ENCODE peak calls at places on chromosome 10, in five cellular contexts. J, M, L, Y and S are unnamed samples.

GRCh38 chr10:5143137-5143536 is 41.8 kb downstream of the AKR1C8 start:
- DNase-seq in J (no peak), M (no peak), L (no peak), Y (no peak), S (no peak)

GRCh38 chr10:132257271-132257670 is 50.5 kb downstream of the STK32C start:
- DNase-seq in J (no peak), M (no peak), L (peak; percentile 27), Y (no peak), S (no peak)

GRCh38 chr10:84388148-84388547 is 59.8 kb downstream of the CCSER2 start:
- DNase-seq in J (no peak), M (no peak), L (no peak), Y (no peak), S (no peak)

GRCh38 chr10:21363087-21363752 is 162.3 kb downstream of the SKIDA1 start:
- DNase-seq in J (no peak), M (no peak), L (no peak), Y (no peak), S (no peak)

GRCh38 chr10:96688789-96689188 is 31.5 kb downstream of the PIK3AP1 start:
- DNase-seq in J (no peak), M (no peak), L (no peak), Y (no peak), S (no peak)

GRCh38 chr10:129446182-129446581 is 20.9 kb upstream of the MGMT start:
- DNase-seq in J (peak; percentile 61), M (no peak), L (no peak), Y (no peak), S (no peak)

GRCh38 chr10:132878730-132879407 is 63.5 kb downstream of the CFAP46 start:
- DNase-seq in J (peak; percentile 62), M (no peak), L (peak; percentile 10), Y (no peak), S (no peak)

GRCh38 chr10:108597031-108597430 is 1326.3 kb downstream of the XPNPEP1 start:
- DNase-seq in J (no peak), M (no peak), L (no peak), Y (no peak), S (no peak)

GRCh38 chr10:119658274-119658673 is 7.1 kb downstream of the BAG3 start:
- DNase-seq in J (peak; percentile 37), M (no peak), L (no peak), Y (peak; percentile 95), S (peak; percentile 59)

GRCh38 chr10:32530231-32530630 is 84.3 kb downstream of the CCDC7 start:
- DNase-seq in J (no peak), M (no peak), L (no peak), Y (no peak), S (no peak)

GRCh38 chr10:5094265-5095205 is at the start of gene AKR1C3:
- DNase-seq in J (peak; percentile 66), M (no peak), L (peak; percentile 31), Y (peak; percentile 82), S (no peak)

GRCh38 chr10:131141207-131141606 is 170.3 kb downstream of the TCERG1L start:
- DNase-seq in J (no peak), M (no peak), L (no peak), Y (no peak), S (no peak)

GRCh38 chr10:88089498-88089897 is 226.1 kb downstream of the PTEN start:
- DNase-seq in J (no peak), M (no peak), L (no peak), Y (no peak), S (no peak)

GRCh38 chr10:29098423-29098822 is 190.4 kb upstream of the LYZL1 start:
- DNase-seq in J (no peak), M (no peak), L (no peak), Y (no peak), S (no peak)

GRCh38 chr10:110208614-110209398 is 1.4 kb downstream of the MXI1 start:
- DNase-seq in J (no peak), M (peak; percentile 51), L (peak; percentile 54), Y (peak; percentile 54), S (peak; percentile 62)

GRCh38 chr10:17273403-17273802 is 45.4 kb downstream of the VIM start:
- DNase-seq in J (no peak), M (no peak), L (no peak), Y (peak; percentile 92), S (no peak)

GRCh38 chr10:4062072-4062471 is 277.1 kb upstream of the KLF6 start:
- DNase-seq in J (no peak), M (no peak), L (no peak), Y (no peak), S (no peak)

GRCh38 chr10:80203835-80204148 is 1.5 kb downstream of the ANXA11 start:
- DNase-seq in J (no peak), M (no peak), L (no peak), Y (no peak), S (no peak)

GRCh38 chr10:17206210-17206709 is 4.8 kb upstream of the TRDMT1 start:
- DNase-seq in J (no peak), M (no peak), L (peak; percentile 54), Y (peak; percentile 91), S (no peak)

GRCh38 chr10:74234569-74234968 is 83.5 kb downstream of the ADK start:
- DNase-seq in J (no peak), M (no peak), L (no peak), Y (no peak), S (no peak)

GRCh38 chr10:44851413-44851812 is 59.7 kb upstream of the TMEM72 start:
- DNase-seq in J (no peak), M (no peak), L (no peak), Y (no peak), S (no peak)

GRCh38 chr10:133318494-133319127 is 9.9 kb downstream of the ZNF511 start:
- DNase-seq in J (peak; percentile 88), M (peak; percentile 74), L (peak; percentile 78), Y (peak; percentile 54), S (peak; percentile 74)

GRCh38 chr10:104931723-104932122 is 290.6 kb downstream of the SORCS3 start:
- DNase-seq in J (no peak), M (no peak), L (no peak), Y (no peak), S (no peak)

GRCh38 chr10:62491597-62491996 is 117.4 kb downstream of the ZNF365 start:
- DNase-seq in J (no peak), M (no peak), L (no peak), Y (peak; percentile 48), S (no peak)

GRCh38 chr10:95831076-95831475 is 75.1 kb downstream of the ENTPD1 start:
- DNase-seq in J (no peak), M (no peak), L (no peak), Y (no peak), S (no peak)

GRCh38 chr10:1598393-1599153 is 138.8 kb downstream of the ADARB2 start:
- DNase-seq in J (no peak), M (no peak), L (no peak), Y (no peak), S (no peak)

GRCh38 chr10:132701099-132701845 is 84.7 kb downstream of the NKX6-2 start:
- DNase-seq in J (no peak), M (no peak), L (no peak), Y (no peak), S (peak; percentile 39)

GRCh38 chr10:84371944-84372343 is 43.6 kb downstream of the CCSER2 start:
- DNase-seq in J (no peak), M (no peak), L (no peak), Y (no peak), S (no peak)

GRCh38 chr10:112352044-112352443 is 21.9 kb upstream of the ACSL5 start:
- DNase-seq in J (no peak), M (no peak), L (no peak), Y (no peak), S (no peak)

GRCh38 chr10:132572545-132572937 is 35.0 kb downstream of the INPP5A start:
- DNase-seq in J (no peak), M (no peak), L (no peak), Y (peak; percentile 11), S (no peak)

GRCh38 chr10:11869211-11869610 is 46.1 kb downstream of the PROSER2 start:
- DNase-seq in J (peak; percentile 63), M (no peak), L (no peak), Y (no peak), S (no peak)